ENCODE peak calls at places on chromosomes 13 and 19, in five cellular contexts. L is GM23338, H is HepG2, S is WTC11, K is H1. O is an unnamed sample.

GRCh38 chr13:36818483-36819063 is 449 bp upstream of the RFXAP start:
- DNase-seq in L (no peak), S (no peak), K (no peak), H (no peak), O (no peak)

GRCh38 chr19:13298565-13299481 is 148.6 kb downstream of the IER2 start:
- DNase-seq in H (no peak), S (peak; percentile 22), K (no peak), L (peak; percentile 83), O (no peak)

GRCh38 chr13:114134111-114134943 is 1.9 kb upstream of the RASA3 start:
- DNase-seq in L (peak; percentile 44), K (no peak), S (no peak), H (no peak), O (no peak)

GRCh38 chr13:101289764-101290163 is 126.5 kb downstream of the NALCN start:
- DNase-seq in S (peak; percentile 79), H (no peak), L (peak; percentile 89), K (peak; percentile 67), O (no peak)

GRCh38 chr19:15323496-15324235 is 8.7 kb downstream of the BRD4 start:
- DNase-seq in H (peak; percentile 59), L (no peak), K (no peak), S (no peak), O (no peak)

GRCh38 chr13:94345374-94346195 is 133.9 kb downstream of the DCT start:
- DNase-seq in K (no peak), S (no peak), H (peak; percentile 22), L (no peak), O (no peak)

GRCh38 chr13:42066542-42066941 is 18.1 kb downstream of the DGKH start:
- DNase-seq in K (no peak), S (no peak), L (no peak), H (no peak), O (no peak)

GRCh38 chr13:34334984-34335661 is 517.2 kb downstream of the RFC3 start:
- DNase-seq in H (no peak), L (no peak), K (no peak), S (no peak), O (no peak)

GRCh38 chr19:10797541-10798256 is 38.3 kb downstream of the TMED1 start:
- DNase-seq in K (no peak), H (no peak), L (no peak), S (no peak), O (peak; percentile 74)

GRCh38 chr19:1240925-1241324 is 626 bp upstream of the ATP5F1D start:
- DNase-seq in L (no peak), H (no peak), K (peak; percentile 52), S (no peak), O (no peak)

GRCh38 chr13:113971471-113972231 is 2.2 kb downstream of the C13orf46 start:
- DNase-seq in H (no peak), K (no peak), L (no peak), S (peak; percentile 10), O (no peak)

GRCh38 chr19:12792048-12792852 is 964 bp downstream of the JUNB start:
- DNase-seq in H (peak; percentile 46), S (peak; percentile 80), K (peak; percentile 84), L (peak; percentile 94), O (no peak)

GRCh38 chr19:29454109-29454508 is 71.7 kb upstream of the VSTM2B start:
- DNase-seq in K (peak; percentile 10), S (no peak), H (no peak), L (no peak), O (no peak)

GRCh38 chr19:4831351-4832340 is at the start of gene TICAM1:
- DNase-seq in K (peak; percentile 56), H (no peak), S (no peak), L (peak; percentile 45), O (no peak)

GRCh38 chr19:3851254-3852176 is 17.3 kb downstream of the ZFR2 start:
- DNase-seq in K (no peak), S (no peak), L (no peak), H (no peak), O (no peak)

GRCh38 chr19:13401388-13401787 is 104.9 kb downstream of the CACNA1A start:
- DNase-seq in S (no peak), H (peak; percentile 2), L (peak; percentile 62), K (peak; percentile 46), O (no peak)

GRCh38 chr19:55385749-55386514 is at the start of gene RPL28:
- DNase-seq in H (peak; percentile 96), S (peak; percentile 98), K (peak; percentile 99), L (peak; percentile 99), O (peak; percentile 93)

GRCh38 chr13:99982021-99982740 is 597 bp downstream of the ZIC2 start:
- DNase-seq in S (no peak), K (no peak), L (peak; percentile 50), H (no peak), O (no peak)

GRCh38 chr13:98910501-98910951 is 67.3 kb downstream of the DOCK9 start:
- DNase-seq in S (no peak), K (no peak), L (no peak), H (peak; percentile 7), O (no peak)

GRCh38 chr19:49973987-49974386 is 13.0 kb upstream of the SIGLEC11 start:
- DNase-seq in H (no peak), L (no peak), S (no peak), K (no peak), O (no peak)

GRCh38 chr13:78993792-78994191 is 334.8 kb upstream of the OBI1 start:
- DNase-seq in S (no peak), H (no peak), K (no peak), L (peak; percentile 19), O (peak; percentile 21)

GRCh38 chr19:3509566-3509989 is 3.5 kb downstream of the FZR1 start:
- DNase-seq in L (no peak), K (no peak), H (no peak), S (no peak), O (no peak)

GRCh38 chr19:3975144-3975543 is 4.2 kb upstream of the DAPK3 start:
- DNase-seq in S (no peak), L (no peak), K (peak; percentile 40), H (no peak), O (no peak)

GRCh38 chr13:76820759-76821158 is 65.4 kb downstream of the KCTD12 start:
- DNase-seq in H (no peak), L (peak; percentile 8), S (no peak), K (no peak), O (no peak)

GRCh38 chr19:374183-374885 is 29.7 kb upstream of the MIER2 start:
- DNase-seq in K (no peak), L (no peak), H (no peak), S (no peak), O (no peak)

GRCh38 chr13:114093118-114093517 is 39.3 kb downstream of the RASA3 start:
- DNase-seq in S (no peak), L (no peak), K (no peak), H (no peak), O (no peak)

GRCh38 chr13:39821977-39822376 is 166.5 kb downstream of the COG6 start:
- DNase-seq in K (no peak), L (no peak), H (no peak), S (no peak), O (no peak)

GRCh38 chr19:43527860-43528622 is 1.0 kb upstream of the ETHE1 start:
- DNase-seq in S (no peak), L (no peak), H (no peak), K (no peak), O (no peak)

GRCh38 chr19:39858541-39858940 is 12.4 kb upstream of the FBL start:
- DNase-seq in K (no peak), S (peak; percentile 54), H (peak; percentile 35), L (peak; percentile 85), O (no peak)

GRCh38 chr13:99505814-99506269 is 4.6 kb downstream of the TM9SF2 start:
- DNase-seq in L (no peak), H (no peak), K (no peak), S (no peak), O (no peak)

GRCh38 chr13:99600318-99600717 is 99.0 kb downstream of the TM9SF2 start:
- DNase-seq in K (peak; percentile 83), S (peak; percentile 77), H (peak; percentile 31), L (peak; percentile 86), O (no peak)

GRCh38 chr13:51821666-51822065 is 17.7 kb upstream of the DHRS12 start:
- DNase-seq in S (no peak), L (no peak), K (no peak), H (no peak), O (no peak)

GRCh38 chr13:113552786-113553540 is 31.6 kb upstream of the TFDP1 start:
- DNase-seq in S (no peak), K (peak; percentile 38), L (no peak), H (no peak), O (no peak)

GRCh38 chr19:7690779-7691258 is 10.2 kb downstream of the TRAPPC5 start:
- DNase-seq in L (no peak), S (no peak), H (no peak), K (no peak), O (peak; percentile 68)
- TF ChIP-seq CREB1 in L (no peak), S (no peak), H (no peak), K (no peak), O (no peak)

DNA sequence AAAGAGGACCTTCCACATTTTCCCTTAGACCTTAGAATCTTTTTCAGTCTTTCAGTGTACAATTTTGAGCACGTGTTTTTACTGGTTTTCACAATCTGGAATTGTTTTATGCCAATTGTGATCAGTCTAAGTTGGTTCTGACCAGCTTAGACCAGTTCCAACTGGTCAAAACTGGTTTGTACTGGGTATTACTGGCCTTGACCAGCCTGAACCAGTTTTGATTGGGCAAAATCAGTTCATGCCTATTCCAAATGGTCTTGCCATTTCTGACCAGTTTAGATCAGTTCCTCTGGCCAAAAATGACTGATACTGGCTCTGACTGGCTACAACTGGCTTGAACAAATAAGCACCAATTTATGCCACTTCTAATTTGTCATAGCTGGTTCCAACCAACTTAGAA is 36.4 kb downstream of the ZNF585A start:
- DNase-seq in H (no peak), K (no peak), L (no peak), S (no peak), O (no peak)
- TF ChIP-seq CREB1 in H (no peak), K (no peak), L (no peak), S (no peak), O (no peak)

GRCh38 chr13:31755803-31756212 is 16.5 kb downstream of the RXFP2 start:
- DNase-seq in K (no peak), L (no peak), S (no peak), H (no peak), O (no peak)
- TF ChIP-seq CREB1 in K (no peak), L (no peak), S (no peak), H (no peak), O (no peak)

GRCh38 chr19:38800577-38801347 is 11.8 kb downstream of the LGALS7B start:
- DNase-seq in H (no peak), L (no peak), K (no peak), S (no peak), O (no peak)

GRCh38 chr19:38805180-38805579 is 7.6 kb downstream of the LGALS4 start:
- DNase-seq in H (no peak), L (no peak), S (no peak), K (no peak), O (no peak)

GRCh38 chr19:38803543-38803942 is 9.2 kb downstream of the LGALS4 start:
- DNase-seq in H (no peak), K (no peak), S (no peak), L (no peak), O (no peak)

GRCh38 chr19:38799104-38799503 is 10.1 kb downstream of the LGALS7B start:
- DNase-seq in H (no peak), L (no peak), S (no peak), K (no peak), O (no peak)

GRCh38 chr19:38801359-38802095 is 11.2 kb downstream of the LGALS4 start:
- DNase-seq in L (no peak), H (no peak), K (no peak), S (no peak), O (no peak)
- TF ChIP-seq CREB1 in L (no peak), H (no peak), K (no peak), S (no peak), O (no peak)

O was measured in GM12878.